ENCODE peak calls at places on chromosomes 13 and 19, in six cellular contexts. One of them, this sample, is unnamed.

GRCh38 chr13:39956036-39956435 is 300.6 kb downstream of the COG6 start:
- DNase-seq in lower leg skin: no peak
- DNase-seq in GM12864: no peak
- DNase-seq in astrocyte of the spinal cord: no peak
- DNase-seq in A549: no peak
- DNase-seq in spleen: no peak
- DNase-seq in this sample: no peak

GRCh38 chr13:110885966-110886365 is 28.9 kb downstream of the ANKRD10 start:
- DNase-seq in lower leg skin: no peak
- DNase-seq in GM12864: no peak
- DNase-seq in astrocyte of the spinal cord: no peak
- DNase-seq in A549: no peak
- DNase-seq in spleen: no peak
- DNase-seq in this sample: no peak

GRCh38 chr13:19818223-19818842 is 35.6 kb upstream of the PSPC1 start:
- DNase-seq in lower leg skin: no peak
- DNase-seq in GM12864: no peak
- DNase-seq in astrocyte of the spinal cord: peak
- DNase-seq in A549: peak
- DNase-seq in spleen: peak
- DNase-seq in this sample: peak

GRCh38 chr13:113978741-113979481 is 5.0 kb upstream of the C13orf46 start:
- DNase-seq in lower leg skin: no peak
- DNase-seq in GM12864: no peak
- DNase-seq in astrocyte of the spinal cord: no peak
- DNase-seq in A549: no peak
- DNase-seq in spleen: peak
- DNase-seq in this sample: peak

GRCh38 chr19:28465317-28466086 is 747.4 kb downstream of the UQCRFS1 start:
- DNase-seq in lower leg skin: no peak
- DNase-seq in GM12864: no peak
- DNase-seq in astrocyte of the spinal cord: peak
- DNase-seq in A549: no peak
- DNase-seq in spleen: peak
- DNase-seq in this sample: no peak

GRCh38 chr19:14478113-14478545 is 3.0 kb upstream of the PTGER1 start:
- DNase-seq in lower leg skin: no peak
- DNase-seq in GM12864: no peak
- DNase-seq in astrocyte of the spinal cord: no peak
- DNase-seq in A549: no peak
- DNase-seq in spleen: no peak
- DNase-seq in this sample: peak

GRCh38 chr13:94602467-94602866 is 810 bp downstream of the GPR180 start:
- DNase-seq in lower leg skin: no peak
- DNase-seq in GM12864: no peak
- DNase-seq in astrocyte of the spinal cord: no peak
- DNase-seq in A549: no peak
- DNase-seq in spleen: no peak
- DNase-seq in this sample: no peak

GRCh38 chr19:18735324-18735723 is 51.8 kb downstream of the CRTC1 start:
- DNase-seq in lower leg skin: no peak
- DNase-seq in GM12864: no peak
- DNase-seq in astrocyte of the spinal cord: no peak
- DNase-seq in A549: no peak
- DNase-seq in spleen: no peak
- DNase-seq in this sample: no peak

GRCh38 chr13:26914624-26915023 is 154.0 kb upstream of the GPR12 start:
- DNase-seq in lower leg skin: no peak
- DNase-seq in GM12864: no peak
- DNase-seq in astrocyte of the spinal cord: peak
- DNase-seq in A549: no peak
- DNase-seq in spleen: no peak
- DNase-seq in this sample: no peak

GRCh38 chr13:112814905-112815585 is 125.2 kb downstream of the ATP11A start:
- DNase-seq in lower leg skin: no peak
- DNase-seq in GM12864: no peak
- DNase-seq in astrocyte of the spinal cord: peak
- DNase-seq in A549: no peak
- DNase-seq in spleen: no peak
- DNase-seq in this sample: peak

GRCh38 chr13:99398916-99399622 is 91.9 kb upstream of the GPR183 start:
- DNase-seq in lower leg skin: no peak
- DNase-seq in GM12864: no peak
- DNase-seq in astrocyte of the spinal cord: no peak
- DNase-seq in A549: no peak
- DNase-seq in spleen: no peak
- DNase-seq in this sample: no peak

GRCh38 chr13:47521895-47522487 is 479.1 kb downstream of the SUCLA2 start:
- DNase-seq in lower leg skin: no peak
- DNase-seq in GM12864: no peak
- DNase-seq in astrocyte of the spinal cord: no peak
- DNase-seq in A549: no peak
- DNase-seq in spleen: no peak
- DNase-seq in this sample: no peak

GRCh38 chr19:52542984-52543664 is 15.7 kb downstream of the ZNF808 start:
- DNase-seq in lower leg skin: no peak
- DNase-seq in GM12864: peak
- DNase-seq in astrocyte of the spinal cord: no peak
- DNase-seq in A549: no peak
- DNase-seq in spleen: no peak
- DNase-seq in this sample: no peak

GRCh38 chr13:41916173-41916954 is 44.5 kb downstream of the VWA8 start:
- DNase-seq in lower leg skin: no peak
- DNase-seq in GM12864: peak
- DNase-seq in astrocyte of the spinal cord: peak
- DNase-seq in A549: no peak
- DNase-seq in spleen: no peak
- DNase-seq in this sample: no peak

GRCh38 chr19:10691178-10691881 is 9.9 kb upstream of the QTRT1 start:
- DNase-seq in lower leg skin: no peak
- DNase-seq in GM12864: no peak
- DNase-seq in astrocyte of the spinal cord: no peak
- DNase-seq in A549: no peak
- DNase-seq in spleen: no peak
- DNase-seq in this sample: peak

GRCh38 chr13:98998831-98999634 is 21.2 kb upstream of the DOCK9 start:
- DNase-seq in lower leg skin: no peak
- DNase-seq in GM12864: peak
- DNase-seq in astrocyte of the spinal cord: no peak
- DNase-seq in A549: no peak
- DNase-seq in spleen: no peak
- DNase-seq in this sample: no peak

GRCh38 chr19:4957981-4958380 is 10.9 kb upstream of the KDM4B start:
- DNase-seq in lower leg skin: no peak
- DNase-seq in GM12864: no peak
- DNase-seq in astrocyte of the spinal cord: no peak
- DNase-seq in A549: no peak
- DNase-seq in spleen: no peak
- DNase-seq in this sample: no peak

GRCh38 chr19:29326849-29327840 is 114.2 kb upstream of the UQCRFS1 start:
- DNase-seq in lower leg skin: no peak
- DNase-seq in GM12864: no peak
- DNase-seq in astrocyte of the spinal cord: no peak
- DNase-seq in A549: no peak
- DNase-seq in spleen: no peak
- DNase-seq in this sample: no peak

GRCh38 chr13:93903909-93904308 is 575.6 kb downstream of the DCT start:
- DNase-seq in lower leg skin: no peak
- DNase-seq in GM12864: no peak
- DNase-seq in astrocyte of the spinal cord: peak
- DNase-seq in A549: no peak
- DNase-seq in spleen: no peak
- DNase-seq in this sample: no peak

GRCh38 chr13:52665325-52665724 is 12.7 kb downstream of the SUGT1 start:
- DNase-seq in lower leg skin: no peak
- DNase-seq in GM12864: no peak
- DNase-seq in astrocyte of the spinal cord: peak
- DNase-seq in A549: peak
- DNase-seq in spleen: no peak
- DNase-seq in this sample: no peak

GRCh38 chr13:106440846-106441245 is 94.6 kb downstream of the EFNB2 start:
- DNase-seq in lower leg skin: no peak
- DNase-seq in GM12864: no peak
- DNase-seq in astrocyte of the spinal cord: no peak
- DNase-seq in A549: no peak
- DNase-seq in spleen: no peak
- DNase-seq in this sample: no peak

GRCh38 chr19:53903055-53903680 is 5.9 kb upstream of the CACNG7 start:
- DNase-seq in lower leg skin: no peak
- DNase-seq in GM12864: no peak
- DNase-seq in astrocyte of the spinal cord: peak
- DNase-seq in A549: peak
- DNase-seq in spleen: no peak
- DNase-seq in this sample: peak

GRCh38 chr13:61728468-61728867 is 312.8 kb upstream of the PCDH20 start:
- DNase-seq in lower leg skin: no peak
- DNase-seq in GM12864: no peak
- DNase-seq in astrocyte of the spinal cord: peak
- DNase-seq in A549: no peak
- DNase-seq in spleen: no peak
- DNase-seq in this sample: no peak

GRCh38 chr13:47409778-47410177 is 512.9 kb upstream of the HTR2A start:
- DNase-seq in lower leg skin: no peak
- DNase-seq in GM12864: no peak
- DNase-seq in astrocyte of the spinal cord: peak
- DNase-seq in A549: no peak
- DNase-seq in spleen: no peak
- DNase-seq in this sample: no peak

GRCh38 chr13:23500858-23501257 is 67.4 kb upstream of the SACS start:
- DNase-seq in lower leg skin: no peak
- DNase-seq in GM12864: no peak
- DNase-seq in astrocyte of the spinal cord: peak
- DNase-seq in A549: peak
- DNase-seq in spleen: no peak
- DNase-seq in this sample: no peak

DNA sequence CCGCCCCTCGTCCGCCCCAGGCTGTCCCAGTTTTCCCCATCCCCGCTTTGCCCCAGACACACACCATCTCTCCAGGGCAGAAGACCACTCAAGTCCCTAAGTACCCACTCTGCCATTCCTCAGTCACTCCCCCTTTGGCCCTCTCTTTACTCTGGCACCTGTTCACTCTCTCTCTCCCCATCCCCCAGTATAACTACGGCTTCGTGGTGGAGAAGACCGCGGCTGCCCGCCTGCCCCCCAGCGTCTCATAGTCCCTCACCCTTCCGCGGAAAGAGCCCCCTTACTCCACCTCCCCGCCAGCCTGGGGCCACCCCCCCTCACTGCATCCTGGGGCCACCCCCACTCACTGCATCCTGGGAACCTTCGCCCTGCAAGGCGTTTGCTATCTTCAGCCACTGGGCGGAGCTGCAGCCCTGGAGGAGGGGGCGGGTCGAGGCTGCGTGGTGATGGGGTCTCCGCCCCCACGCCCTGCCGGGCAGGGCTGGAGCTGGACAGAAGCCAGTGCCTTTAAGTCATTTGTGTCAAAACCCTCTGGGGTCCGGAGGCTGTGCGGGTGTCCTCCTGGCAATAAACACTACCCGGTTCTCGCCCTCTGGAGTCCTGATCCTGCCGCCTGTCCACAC is 5.0 kb downstream of the MVB12A start:
- DNase-seq in lower leg skin: no peak
- DNase-seq in GM12864: no peak
- DNase-seq in astrocyte of the spinal cord: peak
- DNase-seq in A549: peak
- DNase-seq in spleen: peak
- DNase-seq in this sample: no peak
- TF ChIP-seq CTCF in lower leg skin: no peak
- TF ChIP-seq CTCF in GM12864: peak
- TF ChIP-seq CTCF in astrocyte of the spinal cord: peak
- TF ChIP-seq CTCF in A549: peak
- TF ChIP-seq CTCF in spleen: peak
- TF ChIP-seq CTCF in this sample: peak

DNA sequence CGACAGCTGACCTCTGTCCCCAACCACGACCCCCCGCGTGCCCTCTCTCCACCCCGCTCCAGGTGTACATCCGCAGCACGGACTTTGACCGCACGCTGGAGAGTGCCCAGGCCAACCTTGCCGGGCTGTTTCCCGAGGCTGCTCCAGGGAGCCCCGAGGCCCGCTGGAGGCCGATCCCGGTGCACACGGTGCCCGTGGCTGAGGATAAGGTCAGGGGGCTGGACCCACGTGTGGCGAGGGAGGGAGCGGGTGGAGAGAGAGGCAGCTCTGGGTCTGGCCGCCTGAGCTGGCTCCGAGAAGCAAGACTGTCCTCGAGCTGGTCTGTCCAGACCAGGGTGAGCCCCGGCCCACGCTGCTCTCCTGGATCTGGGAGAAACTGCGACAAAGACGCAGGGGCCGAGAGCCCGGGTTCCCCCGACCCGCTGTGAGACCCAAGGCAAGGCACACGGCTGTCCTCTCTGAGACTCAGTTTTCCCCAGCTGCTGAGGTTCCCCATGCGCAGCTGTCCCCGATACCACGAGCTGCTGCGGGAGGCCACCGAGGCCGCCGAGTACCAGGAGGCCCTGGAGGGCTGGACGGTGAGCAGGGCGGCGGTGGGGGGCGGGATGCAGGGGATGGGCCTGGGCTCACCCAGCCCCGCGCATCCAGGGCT is 1.5 kb downstream of the ACP4 start:
- DNase-seq in lower leg skin: no peak
- DNase-seq in GM12864: no peak
- DNase-seq in astrocyte of the spinal cord: no peak
- DNase-seq in A549: no peak
- DNase-seq in spleen: no peak
- DNase-seq in this sample: no peak
- H3K4me3 ChIP-seq in lower leg skin: no peak
- H3K4me3 ChIP-seq in GM12864: no peak
- H3K4me3 ChIP-seq in astrocyte of the spinal cord: no peak
- H3K4me3 ChIP-seq in A549: no peak
- H3K4me3 ChIP-seq in spleen: no peak
- H3K4me3 ChIP-seq in this sample: no peak

GRCh38 chr19:1241417-1242095 is at the start of gene ATP5F1D:
- DNase-seq in lower leg skin: peak
- DNase-seq in GM12864: peak
- DNase-seq in astrocyte of the spinal cord: peak
- DNase-seq in A549: peak
- DNase-seq in spleen: peak
- DNase-seq in this sample: peak
- TF ChIP-seq CTCF in lower leg skin: no peak
- TF ChIP-seq CTCF in GM12864: no peak
- TF ChIP-seq CTCF in astrocyte of the spinal cord: no peak
- TF ChIP-seq CTCF in A549: no peak
- TF ChIP-seq CTCF in spleen: peak
- TF ChIP-seq CTCF in this sample: no peak

GRCh38 chr13:50712469-50712868 is 131.0 kb downstream of the DLEU7 start:
- DNase-seq in lower leg skin: no peak
- DNase-seq in GM12864: no peak
- DNase-seq in astrocyte of the spinal cord: no peak
- DNase-seq in A549: no peak
- DNase-seq in spleen: no peak
- DNase-seq in this sample: no peak

GRCh38 chr13:50706505-50706904 is 137.0 kb downstream of the DLEU7 start:
- DNase-seq in lower leg skin: no peak
- DNase-seq in GM12864: no peak
- DNase-seq in astrocyte of the spinal cord: no peak
- DNase-seq in A549: no peak
- DNase-seq in spleen: no peak
- DNase-seq in this sample: no peak

GRCh38 chr13:50707533-50708096 is 135.9 kb downstream of the DLEU7 start:
- DNase-seq in lower leg skin: no peak
- DNase-seq in GM12864: no peak
- DNase-seq in astrocyte of the spinal cord: no peak
- DNase-seq in A549: no peak
- DNase-seq in spleen: no peak
- DNase-seq in this sample: no peak

GRCh38 chr13:50711449-50711848 is 132.0 kb downstream of the DLEU7 start:
- DNase-seq in lower leg skin: no peak
- DNase-seq in GM12864: no peak
- DNase-seq in astrocyte of the spinal cord: no peak
- DNase-seq in A549: no peak
- DNase-seq in spleen: no peak
- DNase-seq in this sample: no peak

GRCh38 chr13:50708461-50708860 is 135.0 kb downstream of the DLEU7 start:
- DNase-seq in lower leg skin: no peak
- DNase-seq in GM12864: no peak
- DNase-seq in astrocyte of the spinal cord: no peak
- DNase-seq in A549: no peak
- DNase-seq in spleen: no peak
- DNase-seq in this sample: no peak
- H3K4me3 ChIP-seq in lower leg skin: no peak
- H3K4me3 ChIP-seq in GM12864: no peak
- H3K4me3 ChIP-seq in astrocyte of the spinal cord: no peak
- H3K4me3 ChIP-seq in A549: no peak
- H3K4me3 ChIP-seq in spleen: no peak
- H3K4me3 ChIP-seq in this sample: no peak